ENCODE peak calls at places on chromosomes 1 and 21, in six cellular contexts. S, N, U, L, G and V are unnamed samples.

GRCh38 chr1:7669559-7670208 is 101.4 kb upstream of the VAMP3 start:
- DNase-seq in U (peak), L (no peak), G (no peak), S (peak), N (peak), V (peak)

GRCh38 chr1:31027693-31028526 is 37.6 kb downstream of the PUM1 start:
- DNase-seq in G (no peak), L (no peak), S (peak), U (no peak), N (no peak), V (no peak)

GRCh38 chr1:31584869-31585735 is 8.8 kb downstream of the TINAGL1 start:
- DNase-seq in G (no peak), N (no peak), U (no peak), L (no peak), S (no peak), V (peak)

GRCh38 chr1:18532390-18533170 is 51.9 kb downstream of the KLHDC7A start:
- DNase-seq in S (no peak), N (no peak), U (no peak), L (no peak), G (no peak), V (no peak)

GRCh38 chr21:26972131-26972707 is 5.3 kb upstream of the ADAMTS5 start:
- DNase-seq in G (no peak), N (no peak), U (no peak), L (no peak), S (no peak), V (no peak)

GRCh38 chr1:109255097-109255651 is 5.8 kb downstream of the CELSR2 start:
- DNase-seq in S (no peak), U (no peak), N (no peak), G (no peak), L (no peak), V (no peak)

GRCh38 chr1:99850458-99850974 is 355 bp downstream of the AGL start:
- DNase-seq in U (no peak), G (no peak), N (no peak), S (peak), L (no peak), V (no peak)

GRCh38 chr21:37849703-37850102 is 66.6 kb downstream of the KCNJ6 start:
- DNase-seq in S (peak), L (no peak), G (no peak), U (no peak), N (no peak), V (no peak)

GRCh38 chr1:113307771-113308451 is 82.4 kb upstream of the MAGI3 start:
- DNase-seq in S (peak), G (no peak), L (no peak), U (no peak), N (no peak), V (no peak)

GRCh38 chr1:204658295-204658694 is 27.2 kb downstream of the LRRN2 start:
- DNase-seq in N (no peak), G (no peak), U (no peak), S (no peak), L (no peak), V (no peak)

GRCh38 chr1:60949826-60950197 is 132.5 kb upstream of the NFIA start:
- DNase-seq in G (no peak), U (no peak), L (no peak), S (no peak), N (no peak), V (no peak)